ENCODE peak calls at places on chromosomes 12 and 14, in nine cellular contexts. B, Z, O, N, C, T, I, F and L are unnamed samples.

GRCh38 chr12:124480469-124481256 is 86.7 kb downstream of the NCOR2 start:
- DNase-seq in B (peak), Z (peak), O (peak), N (peak), C (peak), T (no peak), I (peak), F (no peak), L (no peak)

GRCh38 chr14:101122114-101122854 is 218.8 kb upstream of the RTL1 start:
- DNase-seq in B (peak), Z (no peak), O (no peak), N (no peak), C (no peak), T (peak), I (no peak), F (peak), L (peak)

GRCh38 chr12:113328368-113328889 is 6.5 kb downstream of the SLC8B1 start:
- DNase-seq in B (no peak), Z (no peak), O (no peak), N (no peak), C (no peak), T (no peak), I (no peak), F (no peak), L (no peak)

GRCh38 chr12:40745386-40745785 is 53.1 kb downstream of the CNTN1 start:
- DNase-seq in B (no peak), Z (no peak), O (no peak), N (no peak), C (no peak), T (no peak), I (no peak), F (no peak), L (no peak)

GRCh38 chr12:43776498-43776897 is 17.7 kb downstream of the IRAK4 start:
- DNase-seq in B (no peak), Z (no peak), O (peak), N (no peak), C (no peak), T (no peak), I (no peak), F (no peak), L (peak)

GRCh38 chr12:2092890-2093289 is 40.1 kb downstream of the CACNA1C start:
- DNase-seq in B (no peak), Z (no peak), O (peak), N (no peak), C (no peak), T (no peak), I (no peak), F (no peak), L (no peak)

GRCh38 chr14:92666251-92666650 is 82.2 kb downstream of the LGMN start:
- DNase-seq in B (no peak), Z (no peak), O (no peak), N (no peak), C (no peak), T (no peak), I (no peak), F (no peak), L (no peak)

GRCh38 chr14:68795602-68796417 is 2.9 kb upstream of the ZFP36L1 start:
- DNase-seq in B (peak), Z (peak), O (peak), N (peak), C (peak), T (peak), I (peak), F (peak), L (peak)

GRCh38 chr14:59306775-59307174 is 118.3 kb downstream of the DAAM1 start:
- DNase-seq in B (no peak), Z (no peak), O (peak), N (no peak), C (no peak), T (no peak), I (no peak), F (no peak), L (no peak)

GRCh38 chr14:96268426-96269358 is 12.7 kb downstream of the BDKRB1 start:
- DNase-seq in B (no peak), Z (no peak), O (peak), N (no peak), C (peak), T (no peak), I (peak), F (peak), L (peak)

GRCh38 chr12:58310828-58311273 is 369.5 kb downstream of the ATP23 start:
- DNase-seq in B (no peak), Z (no peak), O (peak), N (no peak), C (no peak), T (no peak), I (no peak), F (no peak), L (no peak)

GRCh38 chr14:103384450-103385152 is 614 bp upstream of the MARK3 start:
- DNase-seq in B (no peak), Z (no peak), O (no peak), N (no peak), C (no peak), T (no peak), I (no peak), F (no peak), L (no peak)

GRCh38 chr12:58413794-58414193 is 472.4 kb downstream of the ATP23 start:
- DNase-seq in B (no peak), Z (no peak), O (peak), N (no peak), C (no peak), T (no peak), I (no peak), F (no peak), L (no peak)

GRCh38 chr12:50574621-50575348 is 70.0 kb downstream of the DIP2B start:
- DNase-seq in B (no peak), Z (peak), O (peak), N (no peak), C (no peak), T (no peak), I (no peak), F (no peak), L (no peak)

GRCh38 chr14:99066378-99066777 is 205.6 kb downstream of the BCL11B start:
- DNase-seq in B (no peak), Z (no peak), O (no peak), N (no peak), C (no peak), T (no peak), I (no peak), F (no peak), L (no peak)

GRCh38 chr14:74404435-74404834 is 21.6 kb downstream of the SYNDIG1L start:
- DNase-seq in B (no peak), Z (no peak), O (no peak), N (no peak), C (no peak), T (no peak), I (no peak), F (peak), L (no peak)

GRCh38 chr12:92676710-92677109 is 26.1 kb upstream of the PLEKHG7 start:
- DNase-seq in B (no peak), Z (no peak), O (no peak), N (no peak), C (no peak), T (no peak), I (no peak), F (no peak), L (no peak)

GRCh38 chr12:12819752-12820311 is 6.7 kb downstream of the DDX47 start:
- DNase-seq in B (no peak), Z (no peak), O (peak), N (no peak), C (no peak), T (no peak), I (peak), F (no peak), L (peak)

GRCh38 chr12:76680940-76681339 is 83.0 kb upstream of the ZDHHC17 start:
- DNase-seq in B (no peak), Z (no peak), O (peak), N (no peak), C (no peak), T (no peak), I (no peak), F (no peak), L (no peak)

GRCh38 chr12:109683316-109683715 is 30.3 kb upstream of the FAM222A start:
- DNase-seq in B (no peak), Z (no peak), O (no peak), N (no peak), C (no peak), T (no peak), I (no peak), F (no peak), L (no peak)

GRCh38 chr12:71476513-71476912 is 36.9 kb downstream of the LGR5 start:
- DNase-seq in B (no peak), Z (no peak), O (peak), N (no peak), C (no peak), T (no peak), I (no peak), F (no peak), L (no peak)

GRCh38 chr12:43883748-43884147 is 47.9 kb downstream of the TMEM117 start:
- DNase-seq in B (no peak), Z (no peak), O (no peak), N (no peak), C (no peak), T (no peak), I (no peak), F (no peak), L (no peak)

GRCh38 chr12:52918351-52918750 is 13.5 kb upstream of the KRT8 start:
- DNase-seq in B (no peak), Z (no peak), O (no peak), N (no peak), C (no peak), T (no peak), I (no peak), F (no peak), L (no peak)

GRCh38 chr14:100904307-100905019 is 941 bp upstream of the RTL1 start:
- DNase-seq in B (no peak), Z (peak), O (no peak), N (no peak), C (peak), T (no peak), I (no peak), F (no peak), L (no peak)

GRCh38 chr14:91968280-91968679 is 20.8 kb upstream of the FBLN5 start:
- DNase-seq in B (no peak), Z (no peak), O (no peak), N (no peak), C (no peak), T (no peak), I (no peak), F (no peak), L (no peak)

GRCh38 chr12:2689879-2690278 is 104.9 kb upstream of the FKBP4 start:
- DNase-seq in B (no peak), Z (no peak), O (no peak), N (no peak), C (no peak), T (peak), I (no peak), F (no peak), L (no peak)

GRCh38 chr14:99579903-99580570 is 24.0 kb downstream of the CCDC85C start:
- DNase-seq in B (peak), Z (no peak), O (peak), N (no peak), C (no peak), T (peak), I (peak), F (no peak), L (peak)

GRCh38 chr14:32254952-32255679 is 52.0 kb upstream of the RNU6-8 start:
- DNase-seq in B (peak), Z (peak), O (peak), N (no peak), C (peak), T (peak), I (peak), F (no peak), L (peak)

GRCh38 chr14:32414808-32415255 is 85.7 kb downstream of the AKAP6 start:
- DNase-seq in B (no peak), Z (no peak), O (peak), N (no peak), C (no peak), T (no peak), I (no peak), F (no peak), L (no peak)

GRCh38 chr14:69994002-69994401 is 114.8 kb downstream of the SMOC1 start:
- DNase-seq in B (no peak), Z (no peak), O (peak), N (no peak), C (no peak), T (no peak), I (no peak), F (no peak), L (no peak)

GRCh38 chr14:60656755-60657608 is 7.7 kb upstream of the SIX1 start:
- DNase-seq in B (peak), Z (peak), O (peak), N (peak), C (peak), T (peak), I (peak), F (no peak), L (peak)

GRCh38 chr12:110921262-110921661 is 883 bp upstream of the MYL2 start:
- DNase-seq in B (no peak), Z (no peak), O (peak), N (no peak), C (no peak), T (no peak), I (no peak), F (no peak), L (no peak)

GRCh38 chr12:54723653-54724256 is 75.6 kb upstream of the DCD start:
- DNase-seq in B (no peak), Z (no peak), O (peak), N (no peak), C (no peak), T (no peak), I (no peak), F (no peak), L (no peak)

GRCh38 chr12:53938276-53939140 is at the start of gene HOXC13:
- DNase-seq in B (no peak), Z (peak), O (no peak), N (no peak), C (no peak), T (no peak), I (peak), F (peak), L (peak)

GRCh38 chr12:75623631-75624118 is 112.3 kb upstream of the KRR1 start:
- DNase-seq in B (no peak), Z (no peak), O (peak), N (no peak), C (no peak), T (no peak), I (no peak), F (no peak), L (no peak)
- TF ChIP-seq POLR2A in B (no peak), Z (no peak), O (no peak), N (no peak), C (no peak), T (no peak), I (no peak), F (no peak), L (no peak)

GRCh38 chr14:80978403-80978802 is 23.0 kb downstream of the TSHR start:
- DNase-seq in B (no peak), Z (no peak), O (no peak), N (no peak), C (no peak), T (no peak), I (no peak), F (no peak), L (no peak)

GRCh38 chr14:80979951-80980350 is 24.5 kb downstream of the TSHR start:
- DNase-seq in B (no peak), Z (no peak), O (no peak), N (no peak), C (no peak), T (no peak), I (no peak), F (no peak), L (no peak)

GRCh38 chr14:80982711-80983110 is 27.3 kb downstream of the TSHR start:
- DNase-seq in B (no peak), Z (no peak), O (no peak), N (no peak), C (no peak), T (no peak), I (no peak), F (no peak), L (no peak)

GRCh38 chr14:80981673-80982072 is 26.3 kb downstream of the TSHR start:
- DNase-seq in B (no peak), Z (no peak), O (no peak), N (no peak), C (no peak), T (no peak), I (no peak), F (no peak), L (no peak)

GRCh38 chr14:80981156-80981555 is 25.7 kb downstream of the TSHR start:
- DNase-seq in B (no peak), Z (no peak), O (no peak), N (no peak), C (no peak), T (no peak), I (no peak), F (no peak), L (no peak)
- H3K4me3 ChIP-seq in B (no peak), Z (no peak), O (no peak), N (no peak), C (no peak), T (no peak), I (no peak), F (no peak), L (no peak)

DNA sequence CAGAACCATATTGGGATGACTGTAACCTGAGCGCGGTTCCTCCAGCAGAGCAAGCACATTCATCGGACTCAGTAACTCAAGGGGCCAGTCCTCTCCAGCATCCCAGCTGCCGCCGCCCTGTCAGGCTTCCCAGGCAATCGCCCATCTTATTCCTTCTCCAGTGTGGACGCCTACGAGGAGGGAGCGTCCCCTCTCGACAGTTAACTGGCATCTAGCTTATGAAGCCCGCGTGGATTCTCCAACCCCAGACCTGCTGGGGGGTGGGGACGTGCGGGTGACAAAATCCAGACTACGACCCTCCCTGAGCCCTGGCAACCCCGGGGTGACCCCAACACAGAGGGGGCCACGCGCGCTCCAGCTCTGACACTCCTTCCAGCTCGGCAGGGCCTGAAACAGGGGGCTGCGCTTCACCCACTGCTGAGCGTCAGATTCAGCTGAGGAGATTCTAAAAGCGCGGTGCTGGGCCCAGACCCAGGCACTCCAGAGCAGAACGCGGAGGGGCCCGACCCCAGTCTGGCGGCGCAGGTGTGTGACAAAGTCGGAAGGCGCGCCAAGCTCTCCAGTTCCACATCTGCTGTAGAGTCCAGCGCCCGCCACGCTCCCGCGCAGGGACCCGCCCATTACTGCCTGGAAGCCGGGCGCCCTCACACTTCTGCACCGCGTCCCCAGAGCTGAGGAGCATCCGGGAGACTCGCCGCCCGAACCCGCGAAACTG is 43.9 kb upstream of the ESR2 start:
- DNase-seq in B (peak), Z (peak), O (peak), N (peak), C (no peak), T (no peak), I (no peak), F (peak), L (peak)
- TF ChIP-seq POLR2A in B (no peak), Z (no peak), O (no peak), N (no peak), C (no peak), T (peak), I (no peak), F (no peak), L (peak)

GRCh38 chr12:77925536-77926108 is 94.9 kb downstream of the NAV3 start:
- DNase-seq in B (peak), Z (peak), O (peak), N (peak), C (peak), T (peak), I (peak), F (peak), L (peak)
- H3K4me3 ChIP-seq in B (no peak), Z (no peak), O (no peak), N (no peak), C (no peak), T (no peak), I (no peak), F (no peak), L (no peak)